ENCODE peak calls at places on chromosomes 12 and 14, in nine cellular contexts. One of them, this sample, is unnamed.

GRCh38 chr12:106747973-106748436 is 26.5 kb upstream of the RIC8B start:
- DNase-seq in ovary: no peak
- DNase-seq in CD8-positive, alpha-beta T cell: peak; percentile 26
- DNase-seq in right lobe of liver: no peak
- DNase-seq in upper lobe of left lung: no peak
- DNase-seq in A549: no peak
- DNase-seq in neural progenitor cell: no peak
- DNase-seq in psoas muscle: no peak
- DNase-seq in SJSA1: no peak
- DNase-seq in this sample: peak; percentile 23

GRCh38 chr12:1634590-1635191 is 5.7 kb downstream of the WNT5B start:
- DNase-seq in ovary: peak; percentile 88
- DNase-seq in CD8-positive, alpha-beta T cell: peak; percentile 64
- DNase-seq in right lobe of liver: peak; percentile 87
- DNase-seq in upper lobe of left lung: peak; percentile 78
- DNase-seq in A549: peak; percentile 76
- DNase-seq in neural progenitor cell: peak; percentile 71
- DNase-seq in psoas muscle: peak; percentile 82
- DNase-seq in SJSA1: peak; percentile 58
- DNase-seq in this sample: peak; percentile 21

GRCh38 chr12:79673334-79673733 is 17.4 kb downstream of the PAWR start:
- DNase-seq in ovary: no peak
- DNase-seq in CD8-positive, alpha-beta T cell: no peak
- DNase-seq in right lobe of liver: no peak
- DNase-seq in upper lobe of left lung: no peak
- DNase-seq in A549: no peak
- DNase-seq in neural progenitor cell: peak; percentile 68
- DNase-seq in psoas muscle: no peak
- DNase-seq in SJSA1: no peak
- DNase-seq in this sample: no peak

GRCh38 chr12:115035536-115036107 is 351.6 kb upstream of the TBX3 start:
- DNase-seq in ovary: no peak
- DNase-seq in CD8-positive, alpha-beta T cell: no peak
- DNase-seq in right lobe of liver: peak; percentile 81
- DNase-seq in upper lobe of left lung: no peak
- DNase-seq in A549: no peak
- DNase-seq in neural progenitor cell: peak; percentile 26
- DNase-seq in psoas muscle: no peak
- DNase-seq in SJSA1: no peak
- DNase-seq in this sample: no peak

GRCh38 chr14:37027188-37027824 is 145.1 kb downstream of the SLC25A21 start:
- DNase-seq in ovary: no peak
- DNase-seq in CD8-positive, alpha-beta T cell: no peak
- DNase-seq in right lobe of liver: no peak
- DNase-seq in upper lobe of left lung: no peak
- DNase-seq in A549: no peak
- DNase-seq in neural progenitor cell: no peak
- DNase-seq in psoas muscle: no peak
- DNase-seq in SJSA1: no peak
- DNase-seq in this sample: no peak

GRCh38 chr12:109345428-109345827 is 2.3 kb upstream of the MYO1H start:
- DNase-seq in ovary: no peak
- DNase-seq in CD8-positive, alpha-beta T cell: no peak
- DNase-seq in right lobe of liver: no peak
- DNase-seq in upper lobe of left lung: no peak
- DNase-seq in A549: no peak
- DNase-seq in neural progenitor cell: no peak
- DNase-seq in psoas muscle: no peak
- DNase-seq in SJSA1: no peak
- DNase-seq in this sample: no peak

GRCh38 chr14:97280526-97280925 is 483.3 kb downstream of the VRK1 start:
- DNase-seq in ovary: no peak
- DNase-seq in CD8-positive, alpha-beta T cell: no peak
- DNase-seq in right lobe of liver: no peak
- DNase-seq in upper lobe of left lung: no peak
- DNase-seq in A549: no peak
- DNase-seq in neural progenitor cell: no peak
- DNase-seq in psoas muscle: no peak
- DNase-seq in SJSA1: peak; percentile 53
- DNase-seq in this sample: no peak

GRCh38 chr12:27595231-27595642 is 71.2 kb downstream of the PPFIBP1 start:
- DNase-seq in ovary: peak; percentile 51
- DNase-seq in CD8-positive, alpha-beta T cell: no peak
- DNase-seq in right lobe of liver: no peak
- DNase-seq in upper lobe of left lung: no peak
- DNase-seq in A549: peak; percentile 45
- DNase-seq in neural progenitor cell: peak; percentile 82
- DNase-seq in psoas muscle: no peak
- DNase-seq in SJSA1: peak; percentile 45
- DNase-seq in this sample: no peak

GRCh38 chr12:6167327-6168280 is 32.6 kb upstream of the CD9 start:
- DNase-seq in ovary: peak; percentile 32
- DNase-seq in CD8-positive, alpha-beta T cell: peak; percentile 56
- DNase-seq in right lobe of liver: no peak
- DNase-seq in upper lobe of left lung: peak; percentile 80
- DNase-seq in A549: peak; percentile 61
- DNase-seq in neural progenitor cell: no peak
- DNase-seq in psoas muscle: peak; percentile 61
- DNase-seq in SJSA1: peak; percentile 96
- DNase-seq in this sample: no peak

GRCh38 chr12:14578646-14579045 is 11.0 kb upstream of the PLBD1 start:
- DNase-seq in ovary: no peak
- DNase-seq in CD8-positive, alpha-beta T cell: no peak
- DNase-seq in right lobe of liver: no peak
- DNase-seq in upper lobe of left lung: no peak
- DNase-seq in A549: no peak
- DNase-seq in neural progenitor cell: no peak
- DNase-seq in psoas muscle: no peak
- DNase-seq in SJSA1: no peak
- DNase-seq in this sample: no peak

GRCh38 chr12:93137656-93138612 is 208.8 kb upstream of the EEA1 start:
- DNase-seq in ovary: no peak
- DNase-seq in CD8-positive, alpha-beta T cell: no peak
- DNase-seq in right lobe of liver: no peak
- DNase-seq in upper lobe of left lung: peak; percentile 51
- DNase-seq in A549: peak; percentile 60
- DNase-seq in neural progenitor cell: no peak
- DNase-seq in psoas muscle: peak; percentile 23
- DNase-seq in SJSA1: peak; percentile 12
- DNase-seq in this sample: no peak

GRCh38 chr12:9899209-9899608 is 17.9 kb downstream of the KLRF2 start:
- DNase-seq in ovary: no peak
- DNase-seq in CD8-positive, alpha-beta T cell: no peak
- DNase-seq in right lobe of liver: no peak
- DNase-seq in upper lobe of left lung: no peak
- DNase-seq in A549: no peak
- DNase-seq in neural progenitor cell: no peak
- DNase-seq in psoas muscle: no peak
- DNase-seq in SJSA1: no peak
- DNase-seq in this sample: no peak

GRCh38 chr12:130818381-130819247 is 20.4 kb downstream of the STX2 start:
- DNase-seq in ovary: peak; percentile 84
- DNase-seq in CD8-positive, alpha-beta T cell: peak; percentile 74
- DNase-seq in right lobe of liver: peak; percentile 77
- DNase-seq in upper lobe of left lung: peak; percentile 69
- DNase-seq in A549: peak; percentile 49
- DNase-seq in neural progenitor cell: peak; percentile 85
- DNase-seq in psoas muscle: peak; percentile 67
- DNase-seq in SJSA1: no peak
- DNase-seq in this sample: peak; percentile 63

GRCh38 chr14:33509454-33509853 is 441.4 kb downstream of the EGLN3 start:
- DNase-seq in ovary: no peak
- DNase-seq in CD8-positive, alpha-beta T cell: no peak
- DNase-seq in right lobe of liver: no peak
- DNase-seq in upper lobe of left lung: peak; percentile 47
- DNase-seq in A549: no peak
- DNase-seq in neural progenitor cell: no peak
- DNase-seq in psoas muscle: no peak
- DNase-seq in SJSA1: no peak
- DNase-seq in this sample: no peak

GRCh38 chr14:66503532-66503931 is 4.4 kb upstream of the GPHN start:
- DNase-seq in ovary: no peak
- DNase-seq in CD8-positive, alpha-beta T cell: no peak
- DNase-seq in right lobe of liver: no peak
- DNase-seq in upper lobe of left lung: no peak
- DNase-seq in A549: no peak
- DNase-seq in neural progenitor cell: no peak
- DNase-seq in psoas muscle: no peak
- DNase-seq in SJSA1: no peak
- DNase-seq in this sample: no peak

GRCh38 chr14:105940534-105941225 is 414.3 kb downstream of the TMEM121 start:
- DNase-seq in ovary: no peak
- DNase-seq in CD8-positive, alpha-beta T cell: no peak
- DNase-seq in right lobe of liver: no peak
- DNase-seq in upper lobe of left lung: no peak
- DNase-seq in A549: no peak
- DNase-seq in neural progenitor cell: no peak
- DNase-seq in psoas muscle: no peak
- DNase-seq in SJSA1: no peak
- DNase-seq in this sample: no peak

GRCh38 chr14:105944632-105945610 is 418.5 kb downstream of the TMEM121 start:
- DNase-seq in ovary: peak; percentile 61
- DNase-seq in CD8-positive, alpha-beta T cell: peak; percentile 80
- DNase-seq in right lobe of liver: peak; percentile 78
- DNase-seq in upper lobe of left lung: peak; percentile 72
- DNase-seq in A549: peak; percentile 70
- DNase-seq in neural progenitor cell: no peak
- DNase-seq in psoas muscle: peak; percentile 44
- DNase-seq in SJSA1: peak; percentile 28
- DNase-seq in this sample: peak; percentile 41

GRCh38 chr14:105941226-105942166 is 415.1 kb downstream of the TMEM121 start:
- DNase-seq in ovary: no peak
- DNase-seq in CD8-positive, alpha-beta T cell: no peak
- DNase-seq in right lobe of liver: no peak
- DNase-seq in upper lobe of left lung: no peak
- DNase-seq in A549: no peak
- DNase-seq in neural progenitor cell: no peak
- DNase-seq in psoas muscle: no peak
- DNase-seq in SJSA1: no peak
- DNase-seq in this sample: no peak

GRCh38 chr14:105945891-105946290 is 419.5 kb downstream of the TMEM121 start:
- DNase-seq in ovary: no peak
- DNase-seq in CD8-positive, alpha-beta T cell: no peak
- DNase-seq in right lobe of liver: no peak
- DNase-seq in upper lobe of left lung: peak; percentile 38
- DNase-seq in A549: peak; percentile 8
- DNase-seq in neural progenitor cell: no peak
- DNase-seq in psoas muscle: no peak
- DNase-seq in SJSA1: no peak
- DNase-seq in this sample: no peak

GRCh38 chr14:105943973-105944602 is 417.7 kb downstream of the TMEM121 start:
- DNase-seq in ovary: no peak
- DNase-seq in CD8-positive, alpha-beta T cell: no peak
- DNase-seq in right lobe of liver: no peak
- DNase-seq in upper lobe of left lung: no peak
- DNase-seq in A549: no peak
- DNase-seq in neural progenitor cell: no peak
- DNase-seq in psoas muscle: no peak
- DNase-seq in SJSA1: no peak
- DNase-seq in this sample: no peak
- H3K9me3 ChIP-seq in ovary: no peaks in the 10 kb centered on the region
- H3K9me3 ChIP-seq in CD8-positive, alpha-beta T cell: peaks cover 8% of the 10 kb centered on the region
- H3K9me3 ChIP-seq in right lobe of liver: no peaks in the 10 kb centered on the region
- H3K9me3 ChIP-seq in upper lobe of left lung: peaks cover 6% of the 10 kb centered on the region
- H3K9me3 ChIP-seq in A549: no peaks in the 10 kb centered on the region
- H3K9me3 ChIP-seq in neural progenitor cell: peaks cover 2% of the 10 kb centered on the region
- H3K9me3 ChIP-seq in psoas muscle: peaks cover 2% of the 10 kb centered on the region
- H3K9me3 ChIP-seq in SJSA1: no peaks in the 10 kb centered on the region
- H3K9me3 ChIP-seq in this sample: no peaks in the 10 kb centered on the region

DNA sequence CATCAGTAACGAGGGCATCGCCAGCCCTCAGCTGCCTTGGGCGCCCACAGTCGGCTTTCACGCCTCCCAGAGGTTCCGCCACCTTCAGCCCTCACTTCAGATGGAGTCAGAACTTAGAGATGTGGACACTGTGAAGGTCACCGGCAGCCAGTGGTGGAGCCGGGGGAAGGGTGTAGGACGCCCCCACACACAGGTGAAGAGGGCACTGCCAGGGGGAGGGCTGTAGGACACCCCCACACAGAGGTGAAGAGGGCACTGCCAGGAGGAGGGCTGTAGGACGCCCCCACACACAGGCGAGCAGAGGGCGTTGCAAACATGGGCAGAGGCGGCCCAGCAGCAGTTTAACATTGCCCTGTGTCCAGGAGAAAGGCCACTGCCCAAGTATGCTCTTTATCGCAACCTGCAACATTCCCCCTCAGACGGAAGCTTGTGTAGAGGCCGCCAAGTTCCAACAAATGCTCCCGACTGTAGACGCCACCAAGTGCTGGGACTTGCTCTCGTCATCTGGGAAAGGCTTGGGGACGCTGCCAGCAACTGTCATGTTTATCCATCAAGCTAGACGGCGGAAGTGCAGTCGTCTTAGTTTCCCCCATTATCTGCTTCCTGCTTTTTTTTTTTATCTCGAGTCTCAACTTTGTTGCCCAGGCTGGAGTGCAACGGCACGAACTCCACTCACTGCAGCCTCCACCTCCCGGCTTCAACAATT is 4.9 kb upstream of the ANKLE2 start:
- DNase-seq in ovary: no peak
- DNase-seq in CD8-positive, alpha-beta T cell: no peak
- DNase-seq in right lobe of liver: peak; percentile 77
- DNase-seq in upper lobe of left lung: peak; percentile 82
- DNase-seq in A549: no peak
- DNase-seq in neural progenitor cell: no peak
- DNase-seq in psoas muscle: peak; percentile 67
- DNase-seq in SJSA1: no peak
- DNase-seq in this sample: no peak
- H3K27ac ChIP-seq in ovary: no peak overlapping the region
- H3K27ac ChIP-seq in CD8-positive, alpha-beta T cell: no peak overlapping the region
- H3K27ac ChIP-seq in right lobe of liver: peak overlapping the region; percentile 3
- H3K27ac ChIP-seq in upper lobe of left lung: peak overlapping the region; percentile 71
- H3K27ac ChIP-seq in A549: no peak overlapping the region
- H3K27ac ChIP-seq in neural progenitor cell: no peak overlapping the region
- H3K27ac ChIP-seq in psoas muscle: peak overlapping the region; percentile 74
- H3K27ac ChIP-seq in SJSA1: no peak overlapping the region
- H3K27ac ChIP-seq in this sample: no peak overlapping the region

DNA sequence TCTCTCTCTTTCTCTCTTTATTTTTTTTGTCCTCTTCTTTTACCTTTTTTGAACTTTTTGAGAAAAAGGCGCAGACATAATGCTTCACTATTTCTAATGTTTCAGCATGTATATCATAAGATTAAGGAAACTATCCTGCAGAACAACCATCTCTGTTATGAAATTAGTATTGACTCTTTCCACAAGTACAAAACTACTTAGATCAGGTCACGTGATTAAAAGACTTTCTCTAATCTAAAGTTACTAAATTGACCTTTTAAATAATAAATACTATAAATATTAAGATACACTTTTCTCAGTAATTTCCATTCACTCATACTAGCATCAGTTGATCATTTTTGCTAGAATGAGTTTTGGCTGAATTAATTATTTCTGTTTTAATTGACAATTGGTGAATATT is 844.5 kb upstream of the LRFN5 start:
- DNase-seq in ovary: no peak
- DNase-seq in CD8-positive, alpha-beta T cell: no peak
- DNase-seq in right lobe of liver: no peak
- DNase-seq in upper lobe of left lung: no peak
- DNase-seq in A549: no peak
- DNase-seq in neural progenitor cell: no peak
- DNase-seq in psoas muscle: no peak
- DNase-seq in SJSA1: no peak
- DNase-seq in this sample: no peak
- H3K9me3 ChIP-seq in ovary: no peaks in the 10 kb centered on the region
- H3K9me3 ChIP-seq in CD8-positive, alpha-beta T cell: no peaks in the 10 kb centered on the region
- H3K9me3 ChIP-seq in right lobe of liver: no peaks in the 10 kb centered on the region
- H3K9me3 ChIP-seq in upper lobe of left lung: no peaks in the 10 kb centered on the region
- H3K9me3 ChIP-seq in A549: no peaks in the 10 kb centered on the region
- H3K9me3 ChIP-seq in neural progenitor cell: no peaks in the 10 kb centered on the region
- H3K9me3 ChIP-seq in psoas muscle: no peaks in the 10 kb centered on the region
- H3K9me3 ChIP-seq in SJSA1: no peaks in the 10 kb centered on the region
- H3K9me3 ChIP-seq in this sample: no peaks in the 10 kb centered on the region

GRCh38 chr14:20671597-20672283 is 12.6 kb upstream of the RNASE4 start:
- DNase-seq in ovary: no peak
- DNase-seq in CD8-positive, alpha-beta T cell: no peak
- DNase-seq in right lobe of liver: no peak
- DNase-seq in upper lobe of left lung: no peak
- DNase-seq in A549: peak; percentile 51
- DNase-seq in neural progenitor cell: no peak
- DNase-seq in psoas muscle: no peak
- DNase-seq in SJSA1: no peak
- DNase-seq in this sample: no peak
- H3K27ac ChIP-seq in ovary: no peak overlapping the region
- H3K27ac ChIP-seq in CD8-positive, alpha-beta T cell: no peak overlapping the region
- H3K27ac ChIP-seq in right lobe of liver: no peak overlapping the region
- H3K27ac ChIP-seq in upper lobe of left lung: no peak overlapping the region
- H3K27ac ChIP-seq in A549: no peak overlapping the region
- H3K27ac ChIP-seq in neural progenitor cell: no peak overlapping the region
- H3K27ac ChIP-seq in psoas muscle: no peak overlapping the region
- H3K27ac ChIP-seq in SJSA1: no peak overlapping the region
- H3K27ac ChIP-seq in this sample: no peak overlapping the region

This sample was measured in effector memory CD4-positive, alpha-beta T cell.